ENCODE peak calls at places on chromosomes 1 and 21, in six cellular contexts. H is HepG2, O is K562, M is A549, N is endothelial cell of umbilical vein, I is GM12878. E is an unnamed sample.

GRCh38 chr1:119139857-119140176 is 636 bp downstream of the WARS2 start:
- DNase-seq in H (no peak), M (no peak), O (peak), I (no peak), N (no peak), E (no peak)

GRCh38 chr1:54538538-54538937 is 9.5 kb upstream of the ACOT11 start:
- DNase-seq in M (no peak), H (peak), O (no peak), N (no peak), I (no peak), E (no peak)

GRCh38 chr1:27418326-27418761 is 25.9 kb downstream of the GPR3 start:
- DNase-seq in O (no peak), I (no peak), N (peak), M (peak), H (no peak), E (peak)

GRCh38 chr21:45318556-45319341 is 31.1 kb upstream of the POFUT2 start:
- DNase-seq in I (no peak), M (peak), O (peak), H (peak), N (peak), E (no peak)

GRCh38 chr1:228097333-228098081 is 5.6 kb downstream of the C1orf35 start:
- DNase-seq in O (peak), N (no peak), I (no peak), M (no peak), H (no peak), E (peak)

GRCh38 chr1:116273042-116273783 is 99.8 kb upstream of the ATP1A1 start:
- DNase-seq in O (no peak), I (no peak), M (no peak), H (peak), N (no peak), E (no peak)

GRCh38 chr1:54323324-54323739 is 82.9 kb downstream of the SSBP3 start:
- DNase-seq in O (no peak), H (peak), M (no peak), I (no peak), N (no peak), E (no peak)

GRCh38 chr1:197096137-197096536 is 29.1 kb upstream of the F13B start:
- DNase-seq in M (no peak), O (no peak), H (no peak), N (no peak), I (no peak), E (no peak)

GRCh38 chr1:78367700-78368099 is 123.1 kb upstream of the PTGFR start:
- DNase-seq in I (no peak), H (no peak), M (no peak), O (no peak), N (no peak), E (no peak)

GRCh38 chr1:17346046-17346789 is 25.8 kb upstream of the PADI6 start:
- DNase-seq in N (no peak), M (no peak), O (no peak), I (no peak), H (no peak), E (no peak)

GRCh38 chr1:116931016-116931918 is 21.6 kb downstream of the PTGFRN start:
- DNase-seq in M (no peak), N (no peak), I (no peak), H (no peak), O (peak), E (no peak)

GRCh38 chr1:115865704-115866380 is 24.9 kb upstream of the NHLH2 start:
- DNase-seq in H (no peak), N (no peak), I (no peak), M (no peak), O (no peak), E (peak)

GRCh38 chr1:155463865-155464264 is 98.7 kb downstream of the ASH1L start:
- DNase-seq in N (no peak), H (no peak), I (peak), M (no peak), O (no peak), E (peak)

GRCh38 chr1:93616221-93616995 is 65.2 kb downstream of the BCAR3 start:
- DNase-seq in H (no peak), M (peak), N (no peak), I (no peak), O (no peak), E (no peak)

GRCh38 chr1:222331340-222331739 is 216.6 kb downstream of the HHIPL2 start:
- DNase-seq in N (no peak), O (no peak), H (no peak), I (no peak), M (no peak), E (no peak)

GRCh38 chr1:226551299-226551698 is 2.7 kb downstream of the STUM start:
- DNase-seq in I (no peak), H (no peak), O (no peak), N (no peak), M (no peak), E (no peak)

GRCh38 chr1:165666152-165666551 is 32.2 kb downstream of the ALDH9A1 start:
- DNase-seq in N (no peak), H (no peak), O (no peak), I (no peak), M (no peak), E (peak)

GRCh38 chr1:116148967-116149366 is 37.8 kb downstream of the MAB21L3 start:
- DNase-seq in N (no peak), M (no peak), O (no peak), I (no peak), H (no peak), E (no peak)

GRCh38 chr1:206859082-206859491 is 6.3 kb upstream of the IL20 start:
- DNase-seq in I (no peak), M (no peak), O (no peak), H (no peak), N (no peak), E (no peak)

GRCh38 chr1:230781596-230781995 is 34.4 kb downstream of the CAPN9 start:
- DNase-seq in O (no peak), M (no peak), I (no peak), N (no peak), H (no peak), E (no peak)

GRCh38 chr1:10646347-10646861 is 150.0 kb downstream of the CASZ1 start:
- DNase-seq in I (no peak), H (no peak), O (peak), M (peak), N (peak), E (peak)

GRCh38 chr1:21514245-21514644 is 5.0 kb downstream of the ALPL start:
- DNase-seq in I (peak), O (no peak), H (no peak), N (no peak), M (no peak), E (no peak)

GRCh38 chr1:79568411-79568810 is 561.9 kb upstream of the ADGRL4 start:
- DNase-seq in O (no peak), I (no peak), H (no peak), N (no peak), M (no peak), E (no peak)

GRCh38 chr1:111503585-111504060 is at the start of the genes ADORA3 and TMIGD3:
- DNase-seq in H (no peak), I (no peak), O (no peak), M (no peak), N (no peak), E (peak)

GRCh38 chr1:36408479-36408878 is 10.8 kb upstream of the LSM10 start:
- DNase-seq in I (no peak), M (no peak), N (no peak), H (no peak), O (no peak), E (no peak)

GRCh38 chr1:203173156-203173555 is 2.5 kb downstream of the MYBPH start:
- DNase-seq in M (no peak), N (no peak), O (no peak), I (no peak), H (no peak), E (no peak)

GRCh38 chr1:221100196-221100950 is 221.1 kb downstream of the HLX start:
- DNase-seq in M (no peak), O (no peak), N (peak), H (no peak), I (no peak), E (peak)

GRCh38 chr1:25922633-25923567 is 16.7 kb upstream of the STMN1 start:
- DNase-seq in O (no peak), I (no peak), M (peak), N (peak), H (no peak), E (peak)

GRCh38 chr1:27940297-27940696 is 5.5 kb downstream of the SMPDL3B start:
- DNase-seq in O (peak), N (peak), I (no peak), H (peak), M (peak), E (peak)

GRCh38 chr1:171188388-171189266 is 3.5 kb downstream of the FMO2 start:
- DNase-seq in H (peak), M (peak), N (peak), O (peak), I (peak), E (peak)

GRCh38 chr1:39080884-39081265 is 54.7 kb downstream of the NDUFS5 start:
- DNase-seq in N (no peak), M (no peak), O (peak), I (no peak), H (no peak), E (no peak)

GRCh38 chr1:10625554-10625953 is 150.8 kb downstream of the PEX14 start:
- DNase-seq in I (no peak), H (no peak), O (no peak), M (no peak), N (no peak), E (no peak)

GRCh38 chr1:91997607-91998195 is 32.1 kb upstream of the EPHX4 start:
- DNase-seq in O (no peak), H (peak), N (peak), I (peak), M (peak), E (peak)

GRCh38 chr1:227445746-227446145 is 117.6 kb upstream of the ZNF678 start:
- DNase-seq in M (no peak), N (no peak), I (no peak), O (no peak), H (no peak), E (no peak)

GRCh38 chr1:8325771-8326170 is 7.9 kb downstream of the SLC45A1 start:
- DNase-seq in O (no peak), M (no peak), H (no peak), N (no peak), I (no peak), E (no peak)

GRCh38 chr1:214447557-214447871 is 103.9 kb downstream of the PTPN14 start:
- DNase-seq in M (no peak), O (no peak), H (no peak), N (no peak), I (no peak), E (no peak)

GRCh38 chr1:184299076-184299790 is 87.6 kb upstream of the C1orf21 start:
- DNase-seq in N (peak), O (no peak), I (no peak), H (no peak), M (no peak), E (no peak)

DNA sequence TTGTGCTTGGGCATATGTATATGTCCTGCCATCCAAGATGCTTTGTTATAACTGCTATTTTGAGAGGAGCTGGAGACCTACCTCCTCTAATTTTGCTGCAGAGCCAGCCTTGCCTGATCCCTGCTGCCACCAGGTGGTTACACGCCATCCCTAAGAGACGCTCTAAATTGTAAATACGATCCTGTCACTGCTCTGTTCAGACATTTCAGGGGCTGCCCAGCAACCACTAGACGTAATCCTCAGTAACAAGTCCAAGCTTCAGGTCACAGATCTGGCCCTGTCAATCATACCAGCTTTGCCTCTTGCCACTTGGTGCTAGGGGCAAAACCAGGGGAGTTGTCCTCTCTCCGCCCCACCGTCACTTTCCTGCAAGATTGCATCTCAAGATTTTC is 32.9 kb downstream of the GPA33 start:
- DNase-seq in O (no peak), I (no peak), M (peak), N (no peak), H (peak), E (peak)
- TF ChIP-seq MYC in O (no peak), I (no peak), M (no peak), N (no peak), H (no peak), E (no peak)

GRCh38 chr1:82510431-82510830 is 709.7 kb downstream of the ADGRL2 start:
- DNase-seq in H (no peak), M (no peak), I (no peak), N (no peak), O (no peak), E (no peak)

GRCh38 chr1:82517586-82517985 is 716.9 kb downstream of the ADGRL2 start:
- DNase-seq in O (no peak), N (peak), M (no peak), I (no peak), H (no peak), E (no peak)

DNA sequence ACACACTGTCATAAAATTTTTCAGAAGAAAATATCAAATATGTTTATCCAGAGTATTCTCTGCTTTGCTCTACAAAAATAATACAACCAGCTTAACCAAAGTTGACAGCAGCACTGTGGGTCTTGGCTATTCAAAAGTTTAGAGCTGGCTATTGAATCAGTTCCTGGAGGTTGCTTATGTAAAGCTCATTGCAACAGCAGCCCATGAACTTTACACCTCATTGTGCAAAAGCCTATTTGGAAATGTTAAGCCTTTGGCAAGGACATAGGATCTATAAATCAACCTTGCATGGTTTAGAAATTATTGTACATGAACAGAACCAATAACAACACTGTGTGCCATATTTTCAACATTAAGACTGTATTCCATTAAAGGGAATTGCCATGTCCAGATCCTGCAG is 714.9 kb downstream of the ADGRL2 start:
- DNase-seq in I (no peak), N (no peak), H (peak), M (no peak), O (no peak), E (no peak)
- TF ChIP-seq MAX in I (no peak), N (no peak), H (no peak), M (no peak), O (no peak), E (no peak)

GRCh38 chr1:57142999-57143398 is 177.2 kb upstream of the C8B start:
- DNase-seq in M (no peak), O (no peak), H (no peak), I (no peak), N (no peak), E (no peak)
- TF ChIP-seq MYC in M (no peak), O (no peak), H (no peak), I (no peak), N (no peak), E (no peak)

DNA sequence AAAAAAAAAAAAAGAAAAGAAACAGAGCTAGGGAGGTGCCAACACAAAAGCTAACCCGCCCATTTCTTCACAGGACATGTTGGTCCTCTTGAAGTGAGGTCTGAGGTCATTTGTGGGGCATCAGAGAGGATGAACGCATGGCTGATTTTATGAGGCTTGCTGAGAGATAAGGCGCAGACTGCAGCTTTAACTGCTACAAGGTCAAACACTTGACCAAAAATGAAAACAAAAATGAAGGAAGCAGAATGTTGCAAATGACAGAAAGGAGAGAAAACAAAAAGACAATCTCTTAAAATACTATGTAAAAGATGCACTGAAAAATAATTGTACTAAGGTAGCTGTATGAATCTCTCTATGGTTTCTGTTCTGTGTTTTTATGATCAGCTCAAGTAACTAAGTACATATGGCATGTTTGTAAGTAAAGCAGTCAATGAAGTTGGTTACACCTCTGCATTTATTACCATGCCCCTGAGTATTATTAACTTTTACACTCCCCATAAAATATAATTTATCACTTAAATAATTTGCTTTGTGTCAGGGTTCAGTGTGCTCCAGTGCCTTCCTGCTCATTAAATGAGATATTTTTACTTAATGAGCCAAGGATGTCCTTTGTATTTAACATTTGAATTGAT is 249.1 kb upstream of the NR5A2 start:
- DNase-seq in H (no peak), N (peak), I (no peak), M (no peak), O (no peak), E (no peak)
- TF ChIP-seq MAX in H (no peak), N (no peak), I (no peak), M (no peak), O (no peak), E (no peak)

DNA sequence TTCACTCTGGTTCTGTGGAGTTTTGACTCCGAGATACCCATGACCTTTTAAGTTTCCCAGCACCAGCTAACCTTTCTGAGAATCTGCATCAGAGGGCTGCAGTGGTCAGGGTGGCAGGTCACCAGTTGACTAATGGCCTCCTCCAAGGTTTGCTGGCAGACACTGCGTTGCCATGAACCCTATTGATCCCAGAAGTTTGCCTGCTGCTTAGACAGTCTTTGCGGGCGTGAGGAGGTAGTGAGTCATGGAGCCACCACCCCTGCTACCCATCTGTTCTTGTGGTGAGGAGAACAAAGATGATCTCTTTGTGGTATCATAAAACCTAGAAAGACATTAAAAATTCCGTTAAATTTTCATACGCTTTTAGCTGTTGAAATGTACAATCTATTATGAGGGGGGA is 180.4 kb downstream of the FGGY start:
- DNase-seq in M (no peak), H (no peak), N (no peak), I (no peak), O (no peak), E (peak)
- TF ChIP-seq MYC in M (no peak), H (no peak), N (no peak), I (no peak), O (no peak), E (peak)

GRCh38 chr1:178371236-178371635 is 125.5 kb downstream of the CLEC20A start:
- DNase-seq in M (no peak), N (peak), O (no peak), I (no peak), H (no peak), E (no peak)
- TF ChIP-seq MAX in M (no peak), N (no peak), O (no peak), I (no peak), H (no peak), E (no peak)